ENCODE peak calls at places on chromosome 11, in eight cellular contexts. One of them, this sample, is unnamed.
A peak's percentile ranks its signal among the peaks of the same experiment; 100 is the strongest.

GRCh38 chr11:13152736-13153541 is 124.7 kb upstream of the BMAL1 start:
- DNase-seq in GM12864: no peak
- DNase-seq in COR-L47: no peak
- DNase-seq in CD4-positive, alpha-beta memory T cell: no peak
- DNase-seq in neural crest cell: no peak
- DNase-seq in CD8-positive, alpha-beta memory T cell: no peak
- DNase-seq in fibroblast of the aortic adventitia: peak; percentile 67
- DNase-seq in activated CD4-positive, alpha-beta T cell treated with anti-CD3 and anti-CD28 coated beads, Interleukin-2, amount 50 U/mL, for 1 hour: no peak
- DNase-seq in this sample: no peak

GRCh38 chr11:68863553-68864265 is 22.0 kb upstream of the CPT1A start:
- DNase-seq in GM12864: no peak
- DNase-seq in COR-L47: no peak
- DNase-seq in CD4-positive, alpha-beta memory T cell: no peak
- DNase-seq in neural crest cell: no peak
- DNase-seq in CD8-positive, alpha-beta memory T cell: no peak
- DNase-seq in fibroblast of the aortic adventitia: no peak
- DNase-seq in activated CD4-positive, alpha-beta T cell treated with anti-CD3 and anti-CD28 coated beads, Interleukin-2, amount 50 U/mL, for 1 hour: no peak
- DNase-seq in this sample: no peak

GRCh38 chr11:57379732-57380131 is 1.2 kb downstream of the PRG3 start:
- DNase-seq in GM12864: no peak
- DNase-seq in COR-L47: no peak
- DNase-seq in CD4-positive, alpha-beta memory T cell: no peak
- DNase-seq in neural crest cell: peak; percentile 15
- DNase-seq in CD8-positive, alpha-beta memory T cell: no peak
- DNase-seq in fibroblast of the aortic adventitia: peak; percentile 43
- DNase-seq in activated CD4-positive, alpha-beta T cell treated with anti-CD3 and anti-CD28 coated beads, Interleukin-2, amount 50 U/mL, for 1 hour: no peak
- DNase-seq in this sample: peak; percentile 18

GRCh38 chr11:34250732-34251639 is 106.8 kb downstream of the ABTB2 start:
- DNase-seq in GM12864: no peak
- DNase-seq in COR-L47: peak; percentile 6
- DNase-seq in CD4-positive, alpha-beta memory T cell: peak; percentile 53
- DNase-seq in neural crest cell: peak; percentile 23
- DNase-seq in CD8-positive, alpha-beta memory T cell: peak; percentile 55
- DNase-seq in fibroblast of the aortic adventitia: peak; percentile 41
- DNase-seq in activated CD4-positive, alpha-beta T cell treated with anti-CD3 and anti-CD28 coated beads, Interleukin-2, amount 50 U/mL, for 1 hour: peak; percentile 55
- DNase-seq in this sample: peak; percentile 37

GRCh38 chr11:103170865-103171264 is 61.6 kb downstream of the DYNC2H1 start:
- DNase-seq in GM12864: no peak
- DNase-seq in COR-L47: no peak
- DNase-seq in CD4-positive, alpha-beta memory T cell: no peak
- DNase-seq in neural crest cell: no peak
- DNase-seq in CD8-positive, alpha-beta memory T cell: no peak
- DNase-seq in fibroblast of the aortic adventitia: peak; percentile 60
- DNase-seq in activated CD4-positive, alpha-beta T cell treated with anti-CD3 and anti-CD28 coated beads, Interleukin-2, amount 50 U/mL, for 1 hour: no peak
- DNase-seq in this sample: no peak

GRCh38 chr11:65116370-65117205 is 913 bp downstream of the ZNHIT2 start:
- DNase-seq in GM12864: no peak
- DNase-seq in COR-L47: peak; percentile 63
- DNase-seq in CD4-positive, alpha-beta memory T cell: peak; percentile 58
- DNase-seq in neural crest cell: no peak
- DNase-seq in CD8-positive, alpha-beta memory T cell: peak; percentile 37
- DNase-seq in fibroblast of the aortic adventitia: peak; percentile 41
- DNase-seq in activated CD4-positive, alpha-beta T cell treated with anti-CD3 and anti-CD28 coated beads, Interleukin-2, amount 50 U/mL, for 1 hour: peak; percentile 55
- DNase-seq in this sample: peak; percentile 62

GRCh38 chr11:19562156-19562555 is 150.5 kb upstream of the NAV2 start:
- DNase-seq in GM12864: no peak
- DNase-seq in COR-L47: no peak
- DNase-seq in CD4-positive, alpha-beta memory T cell: no peak
- DNase-seq in neural crest cell: no peak
- DNase-seq in CD8-positive, alpha-beta memory T cell: no peak
- DNase-seq in fibroblast of the aortic adventitia: no peak
- DNase-seq in activated CD4-positive, alpha-beta T cell treated with anti-CD3 and anti-CD28 coated beads, Interleukin-2, amount 50 U/mL, for 1 hour: no peak
- DNase-seq in this sample: no peak

GRCh38 chr11:78742430-78742829 is 167.8 kb upstream of the NARS2 start:
- DNase-seq in GM12864: no peak
- DNase-seq in COR-L47: peak; percentile 39
- DNase-seq in CD4-positive, alpha-beta memory T cell: no peak
- DNase-seq in neural crest cell: no peak
- DNase-seq in CD8-positive, alpha-beta memory T cell: no peak
- DNase-seq in fibroblast of the aortic adventitia: peak; percentile 19
- DNase-seq in activated CD4-positive, alpha-beta T cell treated with anti-CD3 and anti-CD28 coated beads, Interleukin-2, amount 50 U/mL, for 1 hour: no peak
- DNase-seq in this sample: no peak

GRCh38 chr11:8544807-8545206 is 49.2 kb downstream of the STK33 start:
- DNase-seq in GM12864: no peak
- DNase-seq in COR-L47: no peak
- DNase-seq in CD4-positive, alpha-beta memory T cell: no peak
- DNase-seq in neural crest cell: no peak
- DNase-seq in CD8-positive, alpha-beta memory T cell: no peak
- DNase-seq in fibroblast of the aortic adventitia: no peak
- DNase-seq in activated CD4-positive, alpha-beta T cell treated with anti-CD3 and anti-CD28 coated beads, Interleukin-2, amount 50 U/mL, for 1 hour: no peak
- DNase-seq in this sample: no peak